ENCODE peak calls at places on chromosomes 12 and 14, in nine cellular contexts. W is neural progenitor cell, Q is right atrium auricular region, E is prostate gland, C is A549, U is cardiac muscle cell, S is endodermal cell, R is fibroblast of lung, P is tibial nerve. B is an unnamed sample.

GRCh38 chr14:59425322-59425945 is 39.7 kb downstream of the GPR135 start:
- DNase-seq in C (no peak), R (peak; percentile 23), Q (no peak), U (peak; percentile 80), E (no peak), P (no peak), S (no peak), W (no peak), B (no peak)

GRCh38 chr14:71399057-71399487 is 491.8 kb downstream of the PCNX1 start:
- DNase-seq in R (peak; percentile 29), S (no peak), C (no peak), Q (no peak), W (no peak), P (no peak), U (no peak), E (no peak), B (no peak)

GRCh38 chr12:32273712-32274111 is 125.6 kb upstream of the FGD4 start:
- DNase-seq in P (no peak), S (peak; percentile 81), C (no peak), R (no peak), W (peak; percentile 78), U (no peak), Q (no peak), E (no peak), B (peak; percentile 16)

GRCh38 chr12:22658214-22658613 is 33.2 kb downstream of the ETNK1 start:
- DNase-seq in P (no peak), Q (no peak), E (no peak), U (peak; percentile 10), S (no peak), C (peak; percentile 5), W (no peak), R (peak; percentile 94), B (no peak)

GRCh38 chr14:85332401-85332800 is 197.5 kb upstream of the FLRT2 start:
- DNase-seq in Q (no peak), P (no peak), C (no peak), W (no peak), R (no peak), S (no peak), U (no peak), E (no peak), B (no peak)

GRCh38 chr12:69096669-69097364 is 142.6 kb upstream of the CPSF6 start:
- DNase-seq in W (no peak), R (peak; percentile 79), E (no peak), C (no peak), Q (no peak), P (no peak), S (no peak), U (peak; percentile 46), B (no peak)

GRCh38 chr14:67602995-67603545 is 3.0 kb upstream of the PIGH start:
- DNase-seq in U (no peak), S (no peak), P (no peak), E (no peak), R (no peak), Q (no peak), C (no peak), W (no peak), B (no peak)

GRCh38 chr12:117878598-117878997 is 90.2 kb downstream of the KSR2 start:
- DNase-seq in R (no peak), P (no peak), E (no peak), Q (no peak), W (no peak), U (no peak), C (no peak), S (peak; percentile 54), B (no peak)

GRCh38 chr12:53981652-53982565 is 3.0 kb upstream of the HOXC10 start:
- DNase-seq in P (no peak), W (no peak), Q (no peak), U (no peak), E (no peak), S (peak; percentile 68), C (no peak), R (no peak), B (no peak)

GRCh38 chr12:5971194-5971850 is 26.3 kb upstream of the ANO2 start:
- DNase-seq in S (peak; percentile 42), P (no peak), E (no peak), W (no peak), Q (no peak), R (no peak), C (no peak), U (no peak), B (no peak)

GRCh38 chr12:54650409-54650808 is 2.2 kb upstream of the DCD start:
- DNase-seq in U (no peak), P (no peak), W (no peak), S (no peak), Q (no peak), R (peak; percentile 8), E (no peak), C (no peak), B (no peak)

GRCh38 chr14:20455355-20456300 is 602 bp downstream of the APEX1 start:
- DNase-seq in W (peak; percentile 86), P (peak; percentile 48), E (no peak), C (peak; percentile 73), Q (peak; percentile 69), R (peak; percentile 90), U (peak; percentile 91), S (no peak), B (no peak)

GRCh38 chr14:33774866-33775519 is 175.9 kb downstream of the EGLN3 start:
- DNase-seq in S (no peak), U (no peak), W (no peak), R (peak; percentile 47), E (no peak), C (no peak), P (no peak), Q (no peak), B (no peak)

GRCh38 chr14:105385698-105386365 is 12.5 kb upstream of the TEX22 start:
- DNase-seq in C (no peak), P (no peak), W (no peak), Q (no peak), E (no peak), U (no peak), R (no peak), S (no peak), B (no peak)

GRCh38 chr12:94504386-94504785 is 44.7 kb upstream of the CEP83 start:
- DNase-seq in C (no peak), W (no peak), U (peak; percentile 21), R (no peak), E (no peak), Q (no peak), P (no peak), S (no peak), B (no peak)

GRCh38 chr12:27822076-27822712 is 42.2 kb upstream of the MANSC4 start:
- DNase-seq in S (peak; percentile 25), R (peak; percentile 94), P (no peak), C (no peak), E (no peak), U (peak; percentile 56), W (no peak), Q (no peak), B (peak; percentile 18)

GRCh38 chr12:132213359-132214160 is 69.3 kb downstream of the NOC4L start:
- DNase-seq in R (no peak), S (no peak), C (no peak), Q (no peak), U (no peak), E (no peak), W (no peak), P (no peak), B (no peak)

GRCh38 chr12:59861635-59862034 is 265.8 kb downstream of the SLC16A7 start:
- DNase-seq in C (no peak), S (no peak), W (no peak), U (no peak), Q (no peak), P (no peak), E (no peak), R (no peak), B (no peak)

GRCh38 chr12:100951756-100952155 is 157.2 kb downstream of the ANO4 start:
- DNase-seq in U (no peak), Q (no peak), C (no peak), W (no peak), S (peak; percentile 62), R (no peak), E (no peak), P (no peak), B (no peak)
- TF ChIP-seq CTCF in U (no peak), Q (no peak), C (no peak), W (peak; percentile 12), S (peak; percentile 46), R (no peak), E (no peak), P (no peak), B (no peak)

GRCh38 chr14:77108753-77109152 is 10.7 kb downstream of the CIPC start:
- DNase-seq in R (no peak), U (no peak), P (no peak), S (no peak), E (no peak), Q (no peak), W (no peak), C (no peak), B (no peak)

GRCh38 chr14:77107228-77107627 is 9.2 kb downstream of the CIPC start:
- DNase-seq in S (no peak), P (peak; percentile 33), C (no peak), W (no peak), E (no peak), Q (no peak), R (no peak), U (peak; percentile 24), B (no peak)

GRCh38 chr14:77111021-77111420 is 13.0 kb downstream of the CIPC start:
- DNase-seq in E (peak; percentile 86), P (no peak), W (peak; percentile 95), Q (no peak), S (peak; percentile 87), R (peak; percentile 50), U (peak; percentile 32), C (no peak), B (no peak)

GRCh38 chr14:77110286-77110685 is 12.2 kb downstream of the CIPC start:
- DNase-seq in W (no peak), E (no peak), S (no peak), R (no peak), Q (no peak), C (no peak), U (no peak), P (no peak), B (no peak)

GRCh38 chr14:77109656-77110055 is 11.6 kb downstream of the CIPC start:
- DNase-seq in R (no peak), Q (no peak), C (no peak), U (no peak), S (no peak), W (no peak), P (no peak), E (no peak), B (no peak)
- H3K27ac ChIP-seq in R (no peak overlapping the region), Q (no peak overlapping the region), C (no peak overlapping the region), U (no peak overlapping the region), S (peak overlapping the region; percentile 98), W (no peak overlapping the region), P (peak overlapping the region; percentile 99), E (peak overlapping the region; percentile 85), B (no peak overlapping the region)

DNA sequence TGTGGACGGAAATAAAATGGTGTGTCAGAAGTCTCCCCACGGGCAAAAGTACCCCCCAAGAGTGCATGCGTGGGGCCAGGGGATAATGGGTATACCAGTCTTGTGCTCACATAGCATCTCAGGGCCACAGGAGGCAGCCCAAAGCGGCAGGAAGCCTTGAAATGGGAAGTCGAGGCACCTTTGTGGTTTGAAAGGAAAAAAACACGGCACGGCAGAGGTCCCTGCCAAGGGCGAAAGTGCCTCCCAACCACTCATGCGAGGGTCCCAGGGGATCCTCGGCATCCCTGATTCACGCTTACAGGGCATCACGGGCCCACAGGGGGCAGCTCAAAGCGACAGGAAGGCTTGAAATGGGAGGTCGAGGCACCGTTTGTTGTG is 583.2 kb downstream of the ALG10 start:
- DNase-seq in P (no peak), U (no peak), C (no peak), S (no peak), E (no peak), Q (no peak), R (no peak), W (no peak), B (no peak)
- H3K9me3 ChIP-seq in P (no peaks in the 10 kb centered on the region), U (no peaks in the 10 kb centered on the region), C (no peaks in the 10 kb centered on the region), S (peaks cover 22% of the 10 kb centered on the region), E (no peaks in the 10 kb centered on the region), Q (peaks cover 25% of the 10 kb centered on the region), R (no peaks in the 10 kb centered on the region), W (no peaks in the 10 kb centered on the region), B (peaks cover 62% of the 10 kb centered on the region)

GRCh38 chr12:119129827-119130434 is 48.8 kb upstream of the HSPB8 start:
- DNase-seq in E (no peak), R (no peak), W (no peak), Q (no peak), C (no peak), S (no peak), U (no peak), P (no peak), B (no peak)
- TF ChIP-seq CTCF in E (no peak), R (no peak), W (no peak), Q (no peak), C (no peak), S (no peak), U (no peak), P (no peak), B (no peak)